ENCODE peak calls at places on chromosomes 7 and 10, in six cellular contexts. L is cardiac muscle cell, A is heart right ventricle, G is transverse colon, T is body of pancreas, V is IMR-90. J is an unnamed sample.
A peak's percentile ranks its signal among the peaks of the same experiment; 100 is the strongest.

GRCh38 chr7:1087952-1088920 is at the start of gene GPER1:
- DNase-seq in V (peak; percentile 24), L (peak; percentile 75), A (peak; percentile 31), T (peak; percentile 68), G (peak; percentile 86), J (no peak)

GRCh38 chr7:140440593-140440992 is 36.7 kb downstream of the RAB19 start:
- DNase-seq in G (no peak), V (peak; percentile 21), L (no peak), T (no peak), A (no peak), J (no peak)

GRCh38 chr7:111224354-111225231 is 133.7 kb downstream of the LRRN3 start:
- DNase-seq in A (no peak), G (no peak), L (no peak), T (no peak), V (no peak), J (no peak)

GRCh38 chr10:104340099-104340594 is 1.9 kb upstream of the ITPRIP start:
- DNase-seq in T (peak; percentile 78), G (no peak), A (no peak), L (no peak), V (no peak), J (no peak)

GRCh38 chr10:84341538-84341856 is 13.1 kb downstream of the CCSER2 start:
- DNase-seq in T (no peak), G (no peak), L (no peak), V (no peak), A (no peak), J (no peak)

GRCh38 chr7:105838273-105839141 is 37.9 kb downstream of the ATXN7L1 start:
- DNase-seq in V (peak; percentile 73), A (no peak), L (peak; percentile 30), T (peak; percentile 27), G (peak; percentile 71), J (no peak)

GRCh38 chr7:152354061-152354460 is 81.7 kb downstream of the KMT2C start:
- DNase-seq in L (no peak), V (peak; percentile 73), A (no peak), G (no peak), T (no peak), J (no peak)

GRCh38 chr10:33139191-33139646 is 181.2 kb upstream of the ITGB1 start:
- DNase-seq in T (no peak), A (no peak), G (no peak), V (no peak), L (no peak), J (no peak)

GRCh38 chr7:98360221-98361124 is 40.4 kb downstream of the BAIAP2L1 start:
- DNase-seq in G (peak; percentile 74), V (no peak), L (peak; percentile 49), A (no peak), T (no peak), J (no peak)

GRCh38 chr10:53135897-53136253 is 363.3 kb upstream of the MBL2 start:
- DNase-seq in T (no peak), L (no peak), V (no peak), G (no peak), A (no peak), J (no peak)

GRCh38 chr7:105776986-105777910 is 99.2 kb downstream of the ATXN7L1 start:
- DNase-seq in T (no peak), L (no peak), A (no peak), V (peak; percentile 32), G (no peak), J (no peak)

GRCh38 chr7:134844200-134844599 is 64.8 kb downstream of the CALD1 start:
- DNase-seq in G (no peak), T (no peak), A (no peak), L (no peak), V (no peak), J (no peak)

GRCh38 chr7:32905175-32905662 is 13.7 kb upstream of the KBTBD2 start:
- DNase-seq in A (peak; percentile 54), L (peak; percentile 30), T (peak; percentile 60), G (peak; percentile 27), V (peak; percentile 66), J (peak; percentile 97)

GRCh38 chr10:55410415-55410885 is 609.4 kb upstream of the PCDH15 start:
- DNase-seq in A (peak; percentile 80), G (peak; percentile 10), T (peak; percentile 61), V (no peak), L (peak; percentile 76), J (no peak)

GRCh38 chr10:26048756-26049155 is 114.7 kb downstream of the MYO3A start:
- DNase-seq in G (no peak), A (no peak), L (no peak), T (no peak), V (no peak), J (no peak)

GRCh38 chr10:63703113-63703670 is 182.0 kb downstream of the REEP3 start:
- DNase-seq in L (no peak), G (no peak), T (peak; percentile 79), A (no peak), V (peak; percentile 43), J (no peak)

GRCh38 chr10:11849908-11850307 is 26.8 kb downstream of the PROSER2 start:
- DNase-seq in T (peak; percentile 51), L (no peak), G (peak; percentile 17), V (no peak), A (no peak), J (no peak)

GRCh38 chr10:50809596-50809995 is 69.9 kb downstream of the ASAH2B start:
- DNase-seq in A (no peak), L (no peak), G (no peak), V (peak; percentile 4), T (no peak), J (no peak)

GRCh38 chr10:94125856-94126255 is 132.1 kb downstream of the PLCE1 start:
- DNase-seq in G (no peak), T (no peak), L (no peak), A (no peak), V (peak; percentile 94), J (no peak)

GRCh38 chr7:38369816-38370493 is 96.5 kb upstream of the TARP start:
- DNase-seq in G (peak; percentile 88), V (peak; percentile 85), L (peak; percentile 91), T (peak; percentile 91), A (peak; percentile 85), J (peak; percentile 73)

DNA sequence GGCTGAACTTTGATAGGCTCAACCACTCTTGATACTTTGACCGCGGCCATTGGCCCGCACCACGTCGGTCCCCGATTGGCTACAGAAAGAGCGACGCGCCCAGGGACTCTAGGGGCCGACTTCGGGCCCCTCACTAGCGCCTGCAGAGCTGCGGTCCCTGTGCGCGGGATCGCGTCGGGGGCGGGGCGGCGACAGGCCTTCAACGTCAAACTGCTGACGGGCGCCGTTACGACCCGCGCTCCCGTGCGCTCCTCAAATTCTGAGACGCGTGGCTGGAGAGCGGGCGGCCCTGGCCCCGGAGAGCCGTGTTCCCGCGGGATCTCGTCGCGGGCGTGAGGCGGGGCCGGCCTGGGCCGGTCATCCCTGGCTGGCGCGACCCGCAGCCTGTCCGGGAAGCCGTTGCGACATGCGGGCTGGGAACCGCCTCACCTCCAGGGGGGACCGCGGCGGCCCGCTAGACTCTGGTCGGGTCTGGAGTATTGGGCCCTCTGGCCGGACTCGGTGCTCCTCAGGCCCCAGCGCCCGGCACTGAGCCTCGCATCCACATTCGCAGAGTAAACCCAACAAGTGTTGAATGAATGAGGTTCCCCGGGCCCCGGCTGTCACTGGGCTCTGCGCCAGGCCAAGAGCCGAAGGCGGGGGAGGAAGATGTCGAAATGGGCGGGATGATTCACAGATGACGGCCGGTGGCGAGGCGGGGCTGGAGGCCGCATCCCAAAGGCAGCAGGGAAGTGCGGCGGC is 644 bp upstream of the SLC25A28 start:
- DNase-seq in G (peak; percentile 93), A (peak; percentile 92), L (peak; percentile 90), T (peak; percentile 93), V (peak; percentile 94), J (peak; percentile 81)
- TF ChIP-seq CTCF in G (no peak), A (peak; percentile 4), L (no peak), T (no peak), V (no peak), J (no peak)

GRCh38 chr10:15369642-15370211 is 1.4 kb downstream of the FAM171A1 start:
- DNase-seq in L (peak; percentile 11), T (no peak), A (no peak), V (no peak), G (no peak), J (no peak)
- H3K4me3 ChIP-seq in L (peak overlapping the region; percentile 95), T (peak overlapping the region; percentile 40), A (peak overlapping the region; percentile 60), V (peak overlapping the region; percentile 91), G (peak overlapping the region; percentile 78), J (peak overlapping the region; percentile 65)

GRCh38 chr10:80157561-80157960 is 25.0 kb downstream of the PLAC9 start:
- DNase-seq in V (no peak), T (no peak), A (no peak), G (no peak), L (no peak), J (no peak)

GRCh38 chr10:80160361-80161128 is 28.0 kb downstream of the PLAC9 start:
- DNase-seq in T (no peak), A (no peak), V (no peak), L (no peak), G (no peak), J (no peak)

GRCh38 chr10:80159166-80159888 is 26.8 kb downstream of the PLAC9 start:
- DNase-seq in G (no peak), L (no peak), A (no peak), V (no peak), T (no peak), J (no peak)

GRCh38 chr10:80158126-80158525 is 25.6 kb downstream of the PLAC9 start:
- DNase-seq in T (no peak), V (no peak), L (no peak), G (no peak), A (no peak), J (no peak)

DNA sequence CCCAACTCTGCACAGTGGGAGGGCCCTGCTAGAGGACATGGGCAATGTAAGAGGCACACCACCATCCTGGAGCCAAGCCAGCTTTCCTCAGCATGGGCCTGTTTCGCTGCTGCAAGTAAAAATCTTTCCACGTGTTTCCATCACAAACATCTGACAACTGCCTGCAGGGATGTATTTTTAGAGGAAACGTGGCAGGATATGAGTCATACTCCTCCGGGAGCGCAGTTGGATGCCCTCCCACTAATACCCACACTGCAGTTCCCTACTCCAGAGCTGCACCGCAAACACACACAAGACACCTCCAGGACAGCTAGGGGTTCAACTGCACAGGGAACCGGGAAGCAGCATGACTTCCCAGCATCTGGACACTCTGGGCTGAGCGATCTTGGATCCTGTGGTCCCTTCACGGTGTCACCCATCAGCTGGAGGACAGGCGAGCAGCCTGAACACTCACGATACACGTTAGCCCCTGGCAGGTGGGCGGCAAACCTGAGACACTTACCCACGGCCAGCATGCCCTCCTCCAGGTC is 26.1 kb downstream of the PLAC9 start:
- DNase-seq in T (peak; percentile 81), L (no peak), V (peak; percentile 99), A (peak; percentile 94), G (peak; percentile 67), J (peak; percentile 100)
- TF ChIP-seq CTCF in T (no peak), L (no peak), V (no peak), A (no peak), G (no peak), J (no peak)

GRCh38 chr10:114532226-114532625 is 125.8 kb downstream of the ABLIM1 start:
- DNase-seq in T (no peak), L (no peak), G (no peak), V (no peak), A (no peak), J (no peak)
- H3K4me3 ChIP-seq in T (no peak overlapping the region), L (no peak overlapping the region), G (no peak overlapping the region), V (no peak overlapping the region), A (no peak overlapping the region), J (no peak overlapping the region)